ENCODE peak calls at places on chromosomes 2 and 18, in eight cellular contexts. K is stimulated activated CD8-positive, alpha-beta memory T cell treated with anti-CD3 and anti-CD28 coated beads, Interleukin-12 subunit alpha, Interleukin-12 subunit beta, amount 100 ng/mL, for 4 hours; R is NCI-H1694 treated with DMSO at 0.1 percent for 48 hours; M is cardiac fibroblast; Q is HFF-Myc; E is GM04504; T is anterior cingulate cortex; C is hepatocyte. S is an unnamed sample.

GRCh38 chr2:85662899-85663683 is 4.9 kb downstream of the SFTPB start:
- DNase-seq in C (peak; percentile 38), E (peak; percentile 84), K (no peak), Q (peak; percentile 70), R (no peak), T (no peak), M (peak; percentile 97), S (no peak)

GRCh38 chr2:42303252-42303651 is 57.8 kb downstream of the COX7A2L start:
- DNase-seq in E (no peak), R (no peak), K (no peak), C (no peak), Q (no peak), M (no peak), T (no peak), S (no peak)

GRCh38 chr18:62452280-62452824 is 70.5 kb upstream of the ZCCHC2 start:
- DNase-seq in T (no peak), Q (no peak), R (no peak), C (peak; percentile 53), M (peak; percentile 52), K (no peak), E (no peak), S (no peak)

GRCh38 chr2:192087398-192087958 is 107.3 kb downstream of the TMEFF2 start:
- DNase-seq in E (no peak), K (no peak), M (no peak), T (no peak), C (no peak), R (peak; percentile 51), Q (no peak), S (no peak)

GRCh38 chr2:136006658-136007057 is 21.2 kb upstream of the DARS1 start:
- DNase-seq in R (no peak), Q (no peak), T (no peak), K (no peak), E (no peak), C (no peak), M (no peak), S (no peak)

GRCh38 chr2:216133392-216133791 is 24.2 kb downstream of the XRCC5 start:
- DNase-seq in Q (no peak), K (no peak), T (no peak), M (no peak), E (no peak), R (no peak), C (no peak), S (no peak)

GRCh38 chr2:232325324-232326273 is 53.0 kb upstream of the ALPP start:
- DNase-seq in K (no peak), M (peak; percentile 54), E (no peak), C (peak; percentile 58), T (peak; percentile 31), Q (no peak), R (peak; percentile 21), S (no peak)

GRCh38 chr2:216194561-216194960 is 85.4 kb downstream of the XRCC5 start:
- DNase-seq in R (no peak), E (no peak), T (no peak), M (no peak), K (no peak), C (no peak), Q (no peak), S (no peak)

GRCh38 chr2:62506421-62506750 is 391 bp upstream of the TMEM17 start:
- DNase-seq in R (no peak), E (no peak), M (no peak), Q (no peak), C (no peak), K (no peak), T (no peak), S (peak; percentile 53)

GRCh38 chr2:58899692-58900091 is 658.6 kb upstream of the FANCL start:
- DNase-seq in R (no peak), K (no peak), Q (no peak), E (no peak), T (no peak), C (no peak), M (no peak), S (no peak)

GRCh38 chr2:24616606-24617005 is 125.6 kb downstream of the NCOA1 start:
- DNase-seq in T (no peak), M (no peak), R (no peak), Q (no peak), E (no peak), C (no peak), K (no peak), S (no peak)

GRCh38 chr2:195322324-195322723 is 334.7 kb upstream of the SLC39A10 start:
- DNase-seq in Q (no peak), R (no peak), K (no peak), E (no peak), M (no peak), T (no peak), C (peak; percentile 33), S (no peak)

GRCh38 chr2:119367472-119368099 is 809 bp downstream of the DBI start:
- DNase-seq in M (peak; percentile 12), E (peak; percentile 1), R (no peak), T (peak; percentile 63), K (peak; percentile 10), Q (no peak), C (peak; percentile 76), S (no peak)

GRCh38 chr2:241191101-241191500 is 2.6 kb downstream of the ANO7 start:
- DNase-seq in M (no peak), K (no peak), E (no peak), R (no peak), T (no peak), Q (no peak), C (no peak), S (no peak)

GRCh38 chr2:226179010-226179409 is 620.6 kb downstream of the IRS1 start:
- DNase-seq in R (no peak), E (no peak), Q (no peak), M (no peak), T (no peak), K (no peak), C (no peak), S (no peak)

GRCh38 chr2:105121417-105121816 is 83.5 kb downstream of the MRPS9 start:
- DNase-seq in K (no peak), C (no peak), M (no peak), R (no peak), E (no peak), Q (no peak), T (no peak), S (no peak)

GRCh38 chr18:57709335-57709734 is 87.7 kb upstream of the NARS1 start:
- DNase-seq in Q (no peak), E (no peak), R (no peak), T (no peak), C (no peak), K (no peak), M (no peak), S (no peak)

GRCh38 chr2:218877331-218877730 is 3.3 kb upstream of the WNT10A start:
- DNase-seq in Q (no peak), R (no peak), K (no peak), C (peak; percentile 3), E (no peak), M (no peak), T (no peak), S (no peak)

GRCh38 chr2:234597576-234597861 is 100.6 kb upstream of the ARL4C start:
- DNase-seq in Q (no peak), C (no peak), E (no peak), R (no peak), M (no peak), T (no peak), K (no peak), S (no peak)

GRCh38 chr2:12430036-12430795 is 286.5 kb upstream of the TRIB2 start:
- DNase-seq in C (no peak), R (no peak), K (no peak), M (peak; percentile 38), T (no peak), Q (no peak), E (no peak), S (no peak)

GRCh38 chr2:40592223-40592622 is 140.3 kb upstream of the SLC8A1 start:
- DNase-seq in C (no peak), Q (no peak), M (no peak), R (no peak), T (no peak), E (no peak), K (no peak), S (no peak)

GRCh38 chr2:111005307-111005706 is 115.4 kb upstream of the BCL2L11 start:
- DNase-seq in R (no peak), K (no peak), C (no peak), Q (no peak), M (no peak), T (no peak), E (no peak), S (no peak)

GRCh38 chr18:32420084-32420483 is 50.6 kb downstream of the GAREM1 start:
- DNase-seq in Q (no peak), M (peak; percentile 52), R (no peak), E (no peak), K (no peak), T (no peak), C (no peak), S (no peak)

GRCh38 chr2:64857581-64858471 is 131.4 kb upstream of the SLC1A4 start:
- DNase-seq in E (peak; percentile 77), Q (no peak), T (peak; percentile 63), C (peak; percentile 25), K (no peak), M (peak; percentile 99), R (no peak), S (no peak)

GRCh38 chr2:159091981-159092380 is 123.5 kb downstream of the TANC1 start:
- DNase-seq in C (no peak), Q (no peak), T (no peak), E (no peak), K (no peak), M (no peak), R (no peak), S (no peak)

GRCh38 chr18:8610442-8610801 is 1.2 kb downstream of the RAB12 start:
- DNase-seq in E (no peak), Q (no peak), M (peak; percentile 30), K (no peak), R (no peak), T (no peak), C (peak; percentile 30), S (no peak)

GRCh38 chr2:36358317-36358659 is 2.7 kb downstream of the CRIM1 start:
- DNase-seq in C (no peak), T (no peak), Q (no peak), K (no peak), R (no peak), M (peak; percentile 79), E (no peak), S (no peak)

GRCh38 chr2:138441916-138442315 is 59.7 kb upstream of the SPOPL start:
- DNase-seq in E (no peak), T (no peak), M (no peak), K (no peak), Q (no peak), R (no peak), C (no peak), S (no peak)

GRCh38 chr2:67656875-67657274 is 259.7 kb downstream of the ETAA1 start:
- DNase-seq in C (no peak), R (no peak), Q (no peak), T (no peak), E (no peak), K (no peak), M (no peak), S (no peak)

GRCh38 chr18:46278481-46279465 is 174.6 kb downstream of the HAUS1 start:
- DNase-seq in C (no peak), Q (peak; percentile 38), M (peak; percentile 73), E (peak; percentile 24), T (no peak), R (no peak), K (no peak), S (no peak)

GRCh38 chr2:190123956-190124355 is 61.4 kb upstream of the MSTN start:
- DNase-seq in C (peak; percentile 34), T (no peak), K (no peak), R (no peak), M (peak; percentile 38), E (no peak), Q (no peak), S (no peak)

GRCh38 chr2:71530246-71530986 is 77.1 kb downstream of the DYSF start:
- DNase-seq in R (peak; percentile 38), Q (no peak), M (peak; percentile 67), C (peak; percentile 67), T (no peak), K (no peak), E (no peak), S (peak; percentile 20)

GRCh38 chr2:216791303-216791702 is 68.6 kb downstream of the TNP1 start:
- DNase-seq in C (no peak), E (no peak), K (no peak), Q (no peak), M (no peak), R (no peak), T (no peak), S (no peak)

GRCh38 chr2:216370961-216371633 is 1.2 kb downstream of the MARCHF4 start:
- DNase-seq in M (no peak), R (no peak), K (no peak), T (no peak), C (no peak), Q (no peak), E (no peak), S (no peak)